ENCODE peak calls at places on chromosomes 2 and 18, in nine cellular contexts. I is EL; Y is SW480; O is adipocyte; U is activated CD4-positive, alpha-beta T cell treated with anti-CD3 and anti-CD28 coated beads, Interleukin-2, amount 50 U/mL, for 48 hours; N is neural crest cell; B is stimulated activated naive CD8-positive, alpha-beta T cell treated with anti-CD3 and anti-CD28 coated beads, Interleukin-15, Interleukin-2, amounts not matched to agents 100 U/mL and 50 U/mL, for 24 hours; V is epithelial cell of esophagus; W is effector memory CD4-positive, alpha-beta T cell. M is an unnamed sample.
A peak's percentile ranks its signal among the peaks of the same experiment; 100 is the strongest.

GRCh38 chr2:73746877-73747208 is 9.7 kb upstream of the TPRKB start:
- DNase-seq in I (no peak), Y (no peak), O (no peak), U (no peak), N (no peak), B (no peak), V (no peak), W (no peak), M (no peak)

GRCh38 chr18:67301592-67301991 is 214.9 kb downstream of the DSEL start:
- DNase-seq in I (peak; percentile 15), Y (no peak), O (no peak), U (no peak), N (no peak), B (no peak), V (peak; percentile 36), W (no peak), M (no peak)

GRCh38 chr2:7467782-7468447 is 550.7 kb downstream of the RNF144A start:
- DNase-seq in I (no peak), Y (no peak), O (no peak), U (peak; percentile 44), N (no peak), B (peak; percentile 60), V (no peak), W (peak; percentile 17), M (no peak)

GRCh38 chr2:233113114-233113452 is 52.9 kb downstream of the INPP5D start:
- DNase-seq in I (no peak), Y (no peak), O (no peak), U (no peak), N (no peak), B (no peak), V (no peak), W (no peak), M (no peak)

GRCh38 chr2:160970052-160970846 is 190.0 kb upstream of the TANK start:
- DNase-seq in I (peak; percentile 82), Y (peak; percentile 81), O (peak; percentile 92), U (no peak), N (peak; percentile 21), B (no peak), V (peak; percentile 67), W (no peak), M (peak; percentile 38)

GRCh38 chr18:61531182-61531581 is 198.0 kb downstream of the CDH20 start:
- DNase-seq in I (no peak), Y (no peak), O (no peak), U (no peak), N (no peak), B (no peak), V (no peak), W (no peak), M (no peak)

GRCh38 chr2:122663737-122664136 is 908.3 kb downstream of the TSN start:
- DNase-seq in I (no peak), Y (no peak), O (no peak), U (no peak), N (no peak), B (no peak), V (no peak), W (no peak), M (no peak)

GRCh38 chr2:144354953-144355352 is 165.0 kb downstream of the ZEB2 start:
- DNase-seq in I (peak; percentile 32), Y (no peak), O (no peak), U (no peak), N (no peak), B (no peak), V (peak; percentile 21), W (no peak), M (no peak)

GRCh38 chr18:48408727-48409590 is at the start of gene ZBTB7C:
- DNase-seq in I (peak; percentile 22), Y (peak; percentile 46), O (peak; percentile 71), U (peak; percentile 17), N (peak; percentile 46), B (peak; percentile 16), V (peak; percentile 64), W (no peak), M (no peak)

GRCh38 chr2:96356889-96357288 is 21.3 kb downstream of the NCAPH start:
- DNase-seq in I (no peak), Y (no peak), O (no peak), U (no peak), N (no peak), B (no peak), V (no peak), W (no peak), M (no peak)

GRCh38 chr2:74458957-74459290 is 686 bp downstream of the WBP1 start:
- DNase-seq in I (no peak), Y (no peak), O (peak; percentile 52), U (no peak), N (no peak), B (no peak), V (no peak), W (no peak), M (no peak)

GRCh38 chr2:28624798-28625701 is 126.6 kb upstream of the PPP1CB start:
- DNase-seq in I (no peak), Y (peak; percentile 66), O (no peak), U (peak; percentile 76), N (no peak), B (peak; percentile 88), V (peak; percentile 38), W (peak; percentile 75), M (no peak)

GRCh38 chr2:19123556-19123955 is 234.9 kb downstream of the OSR1 start:
- DNase-seq in I (no peak), Y (no peak), O (no peak), U (no peak), N (no peak), B (no peak), V (no peak), W (no peak), M (no peak)

GRCh38 chr2:162118166-162119031 is 33.6 kb downstream of the GCG start:
- DNase-seq in I (peak; percentile 86), Y (no peak), O (peak; percentile 21), U (no peak), N (no peak), B (no peak), V (peak; percentile 90), W (no peak), M (no peak)

GRCh38 chr2:75353131-75353530 is 153.8 kb upstream of the TACR1 start:
- DNase-seq in I (no peak), Y (no peak), O (no peak), U (no peak), N (no peak), B (no peak), V (peak; percentile 56), W (no peak), M (no peak)

GRCh38 chr18:48546411-48546810 is 7.6 kb downstream of the CTIF start:
- DNase-seq in I (peak; percentile 73), Y (no peak), O (peak; percentile 64), U (no peak), N (no peak), B (no peak), V (peak; percentile 65), W (no peak), M (no peak)

GRCh38 chr2:127701651-127702394 is 526 bp downstream of the SFT2D3 start:
- DNase-seq in I (peak; percentile 74), Y (peak; percentile 86), O (peak; percentile 85), U (peak; percentile 71), N (peak; percentile 66), B (peak; percentile 80), V (peak; percentile 79), W (peak; percentile 63), M (peak; percentile 38)

M was measured in H1.